ENCODE peak calls at places on chromosomes 16 and 17, in seven cellular contexts. I, K, F, Q, V, T and N are unnamed samples. For H3K4me1, the result is how much of the 10 kb centered on the place peaks cover.

GRCh38 chr17:57994436-57994835 is 6.4 kb upstream of the VEZF1 start:
- DNase-seq in I (no peak), K (no peak), F (no peak), Q (no peak), V (no peak), T (no peak), N (no peak)

GRCh38 chr16:1786242-1787055 is 3.7 kb downstream of the NUBP2 start:
- DNase-seq in I (no peak), K (peak), F (no peak), Q (no peak), V (no peak), T (no peak), N (peak)

GRCh38 chr16:85644093-85644712 is 31.1 kb downstream of the GSE1 start:
- DNase-seq in I (no peak), K (no peak), F (no peak), Q (no peak), V (no peak), T (no peak), N (no peak)

GRCh38 chr17:14582996-14583395 is 282.1 kb downstream of the HS3ST3B1 start:
- DNase-seq in I (no peak), K (no peak), F (no peak), Q (no peak), V (no peak), T (no peak), N (no peak)

GRCh38 chr16:25841776-25842175 is 150.0 kb downstream of the HS3ST4 start:
- DNase-seq in I (no peak), K (no peak), F (no peak), Q (no peak), V (no peak), T (no peak), N (no peak)

GRCh38 chr17:77392376-77393273 is 251.9 kb downstream of the SEC14L1 start:
- DNase-seq in I (no peak), K (peak), F (no peak), Q (no peak), V (peak), T (no peak), N (peak)

GRCh38 chr17:57861737-57862409 is 12.0 kb upstream of the MRPS23 start:
- DNase-seq in I (peak), K (peak), F (no peak), Q (no peak), V (peak), T (peak), N (peak)

GRCh38 chr16:27239906-27240655 is 28.5 kb downstream of the NSMCE1 start:
- DNase-seq in I (no peak), K (no peak), F (no peak), Q (no peak), V (no peak), T (peak), N (no peak)

GRCh38 chr16:79365687-79366086 is 234.8 kb downstream of the MAF start:
- DNase-seq in I (no peak), K (no peak), F (no peak), Q (no peak), V (no peak), T (no peak), N (no peak)

GRCh38 chr17:20264996-20265395 is 202.3 kb downstream of the LGALS9B start:
- DNase-seq in I (no peak), K (no peak), F (no peak), Q (no peak), V (no peak), T (no peak), N (no peak)

GRCh38 chr16:84312783-84313382 is 18.2 kb downstream of the WFDC1 start:
- DNase-seq in I (no peak), K (no peak), F (no peak), Q (no peak), V (no peak), T (no peak), N (no peak)

GRCh38 chr17:62696256-62696655 is 68.8 kb downstream of the MRC2 start:
- DNase-seq in I (no peak), K (no peak), F (no peak), Q (no peak), V (no peak), T (no peak), N (no peak)

GRCh38 chr16:81553080-81553813 is 108.6 kb downstream of the CMIP start:
- DNase-seq in I (no peak), K (no peak), F (no peak), Q (no peak), V (peak), T (no peak), N (no peak)

GRCh38 chr17:313231-313630 is 39.4 kb downstream of the RPH3AL start:
- DNase-seq in I (no peak), K (no peak), F (no peak), Q (no peak), V (no peak), T (no peak), N (no peak)

GRCh38 chr16:85104821-85105391 is 7.4 kb downstream of the CIBAR2 start:
- DNase-seq in I (no peak), K (peak), F (no peak), Q (peak), V (no peak), T (no peak), N (peak)

GRCh38 chr17:72609501-72609900 is 483.0 kb downstream of the SLC39A11 start:
- DNase-seq in I (no peak), K (no peak), F (no peak), Q (no peak), V (peak), T (no peak), N (no peak)

GRCh38 chr17:63382136-63382535 is 64.0 kb downstream of the CYB561 start:
- DNase-seq in I (no peak), K (no peak), F (no peak), Q (no peak), V (no peak), T (no peak), N (no peak)

GRCh38 chr16:19810817-19811731 is 73.6 kb downstream of the GPRC5B start:
- DNase-seq in I (no peak), K (no peak), F (no peak), Q (no peak), V (no peak), T (no peak), N (no peak)

GRCh38 chr17:59830007-59830630 is 62.6 kb downstream of the TUBD1 start:
- DNase-seq in I (no peak), K (no peak), F (no peak), Q (no peak), V (no peak), T (no peak), N (no peak)

GRCh38 chr16:69386596-69386995 is 789 bp upstream of the TERF2 start:
- DNase-seq in I (no peak), K (no peak), F (no peak), Q (no peak), V (no peak), T (no peak), N (no peak)

GRCh38 chr16:75113046-75113491 is 3.5 kb downstream of the LDHD start:
- DNase-seq in I (no peak), K (no peak), F (no peak), Q (no peak), V (no peak), T (no peak), N (no peak)

GRCh38 chr17:61426482-61427304 is 25.5 kb upstream of the TBX4 start:
- DNase-seq in I (no peak), K (no peak), F (no peak), Q (no peak), V (no peak), T (no peak), N (no peak)

GRCh38 chr17:19647697-19648474 is 665 bp upstream of the ALDH3A2 start:
- DNase-seq in I (peak), K (peak), F (peak), Q (no peak), V (peak), T (peak), N (peak)

GRCh38 chr16:88983771-88984687 is 7.0 kb upstream of the CBFA2T3 start:
- DNase-seq in I (no peak), K (no peak), F (no peak), Q (no peak), V (no peak), T (no peak), N (no peak)

GRCh38 chr17:33033176-33033575 is 41.5 kb downstream of the SPACA3 start:
- DNase-seq in I (no peak), K (no peak), F (no peak), Q (no peak), V (no peak), T (no peak), N (no peak)

GRCh38 chr17:45382226-45382625 is 50.4 kb downstream of the ARHGAP27 start:
- DNase-seq in I (no peak), K (no peak), F (no peak), Q (no peak), V (no peak), T (no peak), N (no peak)

GRCh38 chr16:88857728-88858339 is 907 bp downstream of the TRAPPC2L start:
- DNase-seq in I (peak), K (peak), F (peak), Q (peak), V (peak), T (peak), N (peak)

GRCh38 chr16:55706739-55707487 is 51.1 kb downstream of the SLC6A2 start:
- DNase-seq in I (no peak), K (no peak), F (peak), Q (no peak), V (no peak), T (peak), N (no peak)

GRCh38 chr17:21351366-21352065 is 24.6 kb upstream of the KCNJ12 start:
- DNase-seq in I (no peak), K (no peak), F (no peak), Q (no peak), V (no peak), T (no peak), N (no peak)
- H3K4me1 ChIP-seq in I (under half), K (under half), F (under half), Q (under half), V (under half), T (under half), N (under half)

GRCh38 chr16:70432304-70432799 is 6.5 kb downstream of the ST3GAL2 start:
- DNase-seq in I (no peak), K (no peak), F (no peak), Q (no peak), V (no peak), T (no peak), N (no peak)

GRCh38 chr16:70429888-70430666 is 8.8 kb downstream of the ST3GAL2 start:
- DNase-seq in I (no peak), K (no peak), F (peak), Q (no peak), V (no peak), T (no peak), N (no peak)

GRCh38 chr16:70427786-70428177 is 11.1 kb downstream of the ST3GAL2 start:
- DNase-seq in I (no peak), K (no peak), F (no peak), Q (no peak), V (no peak), T (no peak), N (no peak)

GRCh38 chr16:70430667-70431536 is 8.0 kb downstream of the ST3GAL2 start:
- DNase-seq in I (no peak), K (no peak), F (no peak), Q (peak), V (no peak), T (no peak), N (no peak)

DNA sequence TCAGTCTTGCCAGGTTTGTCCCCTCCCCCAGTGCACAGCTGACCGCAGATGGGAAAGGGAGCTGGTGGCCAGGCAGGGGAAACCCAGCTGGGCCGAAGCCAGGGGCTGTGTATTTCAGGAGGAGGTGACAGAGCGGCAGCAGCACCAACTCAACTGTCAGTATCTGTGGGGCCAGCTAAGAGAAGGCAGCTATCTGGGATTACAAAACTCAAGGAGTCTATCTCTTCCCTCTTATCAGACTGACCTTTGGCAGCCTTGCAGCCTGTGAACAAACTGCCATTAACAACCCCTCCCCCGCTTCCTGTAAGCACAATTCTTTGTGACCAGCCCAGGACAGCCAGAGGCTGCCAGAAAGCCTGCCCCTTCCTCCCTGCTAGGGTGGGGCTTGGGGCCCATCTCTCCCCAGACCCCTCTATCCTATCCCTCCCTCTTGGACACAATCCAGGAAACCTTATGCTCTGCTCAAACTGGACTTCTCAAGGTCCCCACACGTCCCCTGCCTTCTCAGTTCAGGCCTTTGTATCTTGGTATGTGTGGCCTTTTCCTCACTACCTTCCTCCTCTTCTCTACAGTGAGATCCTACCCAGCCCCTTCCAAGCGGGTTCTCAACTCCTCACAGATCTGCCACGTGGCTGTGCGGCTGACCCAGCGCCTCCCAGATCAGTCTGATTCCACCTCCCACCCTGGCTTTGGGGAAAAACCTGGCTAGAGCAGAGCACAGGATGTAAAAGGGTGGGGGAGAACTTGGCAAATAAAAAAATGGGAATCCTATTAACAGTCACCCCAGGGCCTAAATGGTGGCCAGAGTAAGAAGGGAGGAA is 10.5 kb downstream of the ST3GAL2 start:
- DNase-seq in I (peak), K (peak), F (peak), Q (no peak), V (peak), T (peak), N (peak)
- H3K4me1 ChIP-seq in I (under half), K (half or more), F (under half), Q (under half), V (half or more), T (half or more), N (under half)

DNA sequence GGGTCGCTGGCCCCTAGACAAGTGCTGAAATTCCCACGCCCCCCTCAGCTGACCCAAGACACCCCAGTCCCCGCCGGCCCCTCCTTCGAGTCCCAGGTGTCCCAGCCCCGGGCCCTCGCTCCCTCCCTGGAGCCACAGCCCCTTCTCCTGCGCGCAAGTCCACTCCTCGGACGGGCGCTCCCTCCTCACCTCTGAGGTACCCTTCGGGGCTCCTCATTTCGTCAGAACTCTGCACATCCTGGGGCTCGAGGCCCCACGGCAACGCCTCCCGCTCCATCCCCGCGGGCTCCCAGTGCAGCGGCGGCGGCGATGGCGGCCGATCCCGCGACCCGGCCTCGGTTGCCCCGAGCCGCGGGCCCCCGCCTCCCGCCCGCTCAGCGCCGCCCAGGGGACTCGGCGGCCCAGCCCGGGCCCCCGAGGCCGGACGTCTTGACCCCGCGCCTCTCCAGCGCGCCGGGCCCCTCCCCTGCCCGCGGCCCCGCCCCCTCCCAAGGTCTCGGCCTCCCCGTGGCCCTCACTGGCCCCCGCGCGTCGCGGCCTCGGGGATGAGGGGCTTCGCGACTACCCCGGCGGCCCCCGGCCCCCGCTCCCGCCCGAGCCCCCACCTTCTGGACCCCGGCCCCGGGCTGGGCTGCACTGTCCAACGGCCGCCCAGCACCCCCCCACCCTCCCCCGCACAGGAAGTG is at the start of gene ZNF768:
- DNase-seq in I (no peak), K (peak), F (no peak), Q (no peak), V (no peak), T (no peak), N (peak)
- H3K4me1 ChIP-seq in I (under half), K (under half), F (under half), Q (under half), V (under half), T (under half), N (under half)

GRCh38 chr16:46996952-46997458 is 23.5 kb upstream of the DNAJA2 start:
- DNase-seq in I (no peak), K (no peak), F (no peak), Q (no peak), V (no peak), T (no peak), N (no peak)

GRCh38 chr16:46991729-46992704 is 18.5 kb upstream of the DNAJA2 start:
- DNase-seq in I (no peak), K (no peak), F (no peak), Q (no peak), V (no peak), T (no peak), N (no peak)

GRCh38 chr16:46996391-46996790 is 22.9 kb upstream of the DNAJA2 start:
- DNase-seq in I (no peak), K (no peak), F (no peak), Q (no peak), V (no peak), T (no peak), N (no peak)
- H3K4me1 ChIP-seq in I (under half), K (under half), F (under half), Q (under half), V (under half), T (under half), N (under half)